ENCODE peak calls at places on chromosome 13, in ten cellular contexts. G is pons; R is stimulated activated naive CD8-positive, alpha-beta T cell treated with anti-CD3 and anti-CD28 coated beads, Interleukin-15, Interleukin-2, amounts not matched to agents 100 U/mL and 50 U/mL, for 24 hours; W is NCI-H146; J is HL-60; O is EH; D is skeletal muscle cell; C is EL; E is LoVo; L is GF-D8. U is an unnamed sample.

GRCh38 chr13:89584058-89584457 is 1763.4 kb upstream of the MIR17HG start:
- DNase-seq in G (no peak), R (no peak), W (no peak), J (no peak), O (no peak), D (peak), C (no peak), E (no peak), L (no peak), U (peak)

GRCh38 chr13:110305949-110306339 is 1.0 kb downstream of the COL4A1 start:
- DNase-seq in G (no peak), R (no peak), W (no peak), J (no peak), O (peak), D (no peak), C (peak), E (no peak), L (no peak), U (no peak)

GRCh38 chr13:50244913-50245574 is 229.8 kb downstream of the KCNRG start:
- DNase-seq in G (no peak), R (peak), W (peak), J (no peak), O (peak), D (peak), C (peak), E (peak), L (no peak), U (no peak)

GRCh38 chr13:51057001-51057400 is 54.1 kb downstream of the C13orf42 start:
- DNase-seq in G (no peak), R (no peak), W (no peak), J (no peak), O (no peak), D (no peak), C (no peak), E (no peak), L (no peak), U (no peak)

GRCh38 chr13:29999492-30000372 is 149.3 kb upstream of the UBL3 start:
- DNase-seq in G (no peak), R (no peak), W (no peak), J (no peak), O (no peak), D (no peak), C (no peak), E (no peak), L (no peak), U (no peak)

GRCh38 chr13:110971486-110971885 is 56.6 kb upstream of the ANKRD10 start:
- DNase-seq in G (no peak), R (no peak), W (no peak), J (no peak), O (peak), D (no peak), C (peak), E (peak), L (no peak), U (no peak)

GRCh38 chr13:33543089-33543459 is 257.5 kb upstream of the STARD13 start:
- DNase-seq in G (no peak), R (no peak), W (no peak), J (no peak), O (no peak), D (no peak), C (no peak), E (no peak), L (no peak), U (no peak)

GRCh38 chr13:75432811-75433244 is 49.1 kb downstream of the TBC1D4 start:
- DNase-seq in G (no peak), R (no peak), W (no peak), J (no peak), O (no peak), D (no peak), C (no peak), E (no peak), L (no peak), U (no peak)

GRCh38 chr13:35857769-35858168 is 273.4 kb downstream of the DCLK1 start:
- DNase-seq in G (no peak), R (no peak), W (no peak), J (no peak), O (peak), D (no peak), C (peak), E (no peak), L (no peak), U (no peak)

GRCh38 chr13:44331912-44332840 is 41.4 kb upstream of the SERP2 start:
- DNase-seq in G (peak), R (no peak), W (peak), J (peak), O (peak), D (peak), C (peak), E (no peak), L (no peak), U (peak)

GRCh38 chr13:73985789-73986188 is 148.4 kb downstream of the KLF12 start:
- DNase-seq in G (no peak), R (no peak), W (no peak), J (no peak), O (no peak), D (no peak), C (no peak), E (no peak), L (no peak), U (no peak)

GRCh38 chr13:71115301-71115700 is 751.7 kb downstream of the DACH1 start:
- DNase-seq in G (no peak), R (no peak), W (no peak), J (no peak), O (no peak), D (no peak), C (no peak), E (no peak), L (no peak), U (no peak)

GRCh38 chr13:88042489-88042888 is 371.3 kb downstream of the SLITRK5 start:
- DNase-seq in G (no peak), R (no peak), W (no peak), J (no peak), O (no peak), D (peak), C (peak), E (no peak), L (no peak), U (no peak)

GRCh38 chr13:114146629-114147028 is 14.2 kb upstream of the RASA3 start:
- DNase-seq in G (no peak), R (peak), W (no peak), J (no peak), O (peak), D (no peak), C (no peak), E (no peak), L (no peak), U (peak)

GRCh38 chr13:106373304-106373988 is 162.0 kb downstream of the EFNB2 start:
- DNase-seq in G (no peak), R (no peak), W (no peak), J (no peak), O (peak), D (no peak), C (peak), E (no peak), L (peak), U (peak)

GRCh38 chr13:99269627-99270252 is 11.6 kb upstream of the GPR18 start:
- DNase-seq in G (peak), R (no peak), W (peak), J (peak), O (peak), D (peak), C (peak), E (no peak), L (peak), U (peak)

GRCh38 chr13:25923217-25924085 is 128.4 kb downstream of the SHISA2 start:
- DNase-seq in G (no peak), R (no peak), W (no peak), J (no peak), O (no peak), D (no peak), C (no peak), E (no peak), L (no peak), U (no peak)

GRCh38 chr13:21234537-21234936 is 58.1 kb downstream of the MRPL57 start:
- DNase-seq in G (peak), R (no peak), W (peak), J (no peak), O (peak), D (no peak), C (peak), E (no peak), L (no peak), U (peak)

GRCh38 chr13:19794552-19795143 is 11.9 kb upstream of the PSPC1 start:
- DNase-seq in G (no peak), R (no peak), W (no peak), J (no peak), O (no peak), D (no peak), C (no peak), E (peak), L (no peak), U (no peak)

GRCh38 chr13:43953370-43953769 is 73.7 kb downstream of the LACC1 start:
- DNase-seq in G (no peak), R (no peak), W (no peak), J (no peak), O (no peak), D (no peak), C (no peak), E (no peak), L (no peak), U (no peak)

GRCh38 chr13:32136716-32137115 is 105.1 kb downstream of the FRY start:
- DNase-seq in G (no peak), R (no peak), W (peak), J (no peak), O (no peak), D (no peak), C (no peak), E (no peak), L (no peak), U (peak)

GRCh38 chr13:112897603-112897955 is 71.4 kb upstream of the MCF2L start:
- DNase-seq in G (no peak), R (no peak), W (no peak), J (no peak), O (no peak), D (no peak), C (no peak), E (no peak), L (no peak), U (no peak)